ENCODE peak calls at places on chromosomes 6 and 20, in seven cellular contexts. L is small intestine, Q is psoas muscle, Y is neural progenitor cell, K is mesendoderm, T is lower lobe of right lung, P is OCI-LY7. E is an unnamed sample. For H3K4me1, the result is how much of the 10 kb centered on the place peaks cover.

GRCh38 chr6:1597924-1598323 is 11.8 kb upstream of the FOXC1 start:
- DNase-seq in L (no peak), Q (no peak), Y (no peak), K (no peak), T (no peak), P (no peak), E (no peak)

GRCh38 chr6:20875369-20875963 is 341.2 kb downstream of the CDKAL1 start:
- DNase-seq in L (no peak), Q (no peak), Y (peak), K (no peak), T (no peak), P (no peak), E (peak)

GRCh38 chr6:54846857-54847721 is 518 bp downstream of the FAM83B start:
- DNase-seq in L (peak), Q (no peak), Y (peak), K (peak), T (no peak), P (no peak), E (peak)

GRCh38 chr20:13567663-13568062 is 71.1 kb downstream of the TASP1 start:
- DNase-seq in L (no peak), Q (peak), Y (no peak), K (no peak), T (no peak), P (no peak), E (no peak)

GRCh38 chr6:22062807-22063408 is 233.9 kb downstream of the PRL start:
- DNase-seq in L (no peak), Q (no peak), Y (no peak), K (no peak), T (peak), P (no peak), E (no peak)

GRCh38 chr6:113654396-113654795 is 202.7 kb upstream of the MARCKS start:
- DNase-seq in L (no peak), Q (peak), Y (no peak), K (no peak), T (peak), P (no peak), E (no peak)

GRCh38 chr20:9514461-9515210 is at the start of gene LAMP5:
- DNase-seq in L (no peak), Q (no peak), Y (peak), K (peak), T (peak), P (no peak), E (peak)

GRCh38 chr6:44254201-44254956 is 2.9 kb downstream of the SLC35B2 start:
- DNase-seq in L (no peak), Q (peak), Y (no peak), K (no peak), T (no peak), P (no peak), E (peak)

GRCh38 chr6:43582911-43583310 is 6.9 kb downstream of the POLH start:
- DNase-seq in L (no peak), Q (no peak), Y (no peak), K (no peak), T (no peak), P (no peak), E (no peak)

GRCh38 chr6:43149260-43149659 is 21.8 kb upstream of the SRF start:
- DNase-seq in L (no peak), Q (no peak), Y (no peak), K (no peak), T (no peak), P (no peak), E (peak)

GRCh38 chr20:59696476-59696875 is 92.1 kb downstream of the PHACTR3 start:
- DNase-seq in L (no peak), Q (no peak), Y (no peak), K (no peak), T (no peak), P (no peak), E (no peak)

GRCh38 chr6:104411302-104411701 is 448.4 kb downstream of the HACE1 start:
- DNase-seq in L (no peak), Q (no peak), Y (no peak), K (no peak), T (no peak), P (no peak), E (no peak)

GRCh38 chr6:7541175-7542064 is at the start of gene DSP:
- DNase-seq in L (peak), Q (peak), Y (peak), K (peak), T (peak), P (no peak), E (peak)

GRCh38 chr6:40845588-40845987 is 193.4 kb downstream of the UNC5CL start:
- DNase-seq in L (peak), Q (no peak), Y (peak), K (peak), T (no peak), P (peak), E (peak)

GRCh38 chr6:167932468-167933276 is 64.8 kb upstream of the KIF25 start:
- DNase-seq in L (peak), Q (no peak), Y (no peak), K (no peak), T (no peak), P (no peak), E (no peak)

GRCh38 chr6:157632821-157633220 is 190.2 kb upstream of the SNX9 start:
- DNase-seq in L (no peak), Q (no peak), Y (no peak), K (no peak), T (no peak), P (no peak), E (no peak)

GRCh38 chr6:30570263-30570662 is 979 bp upstream of the ABCF1 start:
- DNase-seq in L (no peak), Q (no peak), Y (peak), K (peak), T (no peak), P (no peak), E (no peak)

GRCh38 chr6:69867075-69867911 is 937 bp downstream of the COL19A1 start:
- DNase-seq in L (peak), Q (peak), Y (peak), K (peak), T (peak), P (peak), E (peak)

GRCh38 chr6:30814137-30815084 is 69.9 kb upstream of the DDR1 start:
- DNase-seq in L (no peak), Q (no peak), Y (no peak), K (peak), T (no peak), P (no peak), E (peak)

GRCh38 chr6:150924808-150925654 is 59.5 kb downstream of the MTHFD1L start:
- DNase-seq in L (no peak), Q (no peak), Y (no peak), K (no peak), T (no peak), P (no peak), E (no peak)

GRCh38 chr6:160036790-160037206 is 67.9 kb downstream of the IGF2R start:
- DNase-seq in L (no peak), Q (no peak), Y (no peak), K (no peak), T (no peak), P (no peak), E (no peak)

GRCh38 chr20:4134861-4135379 is 119.6 kb upstream of the RNF24 start:
- DNase-seq in L (peak), Q (no peak), Y (no peak), K (no peak), T (no peak), P (no peak), E (no peak)

GRCh38 chr6:167090171-167090570 is 32.7 kb upstream of the CCR6 start:
- DNase-seq in L (no peak), Q (no peak), Y (no peak), K (no peak), T (no peak), P (peak), E (no peak)

GRCh38 chr6:93621400-93621799 is 202.0 kb upstream of the EPHA7 start:
- DNase-seq in L (no peak), Q (no peak), Y (peak), K (peak), T (no peak), P (no peak), E (no peak)

GRCh38 chr6:30122515-30122914 is 9.6 kb upstream of the TRIM31 start:
- DNase-seq in L (peak), Q (no peak), Y (no peak), K (no peak), T (no peak), P (no peak), E (no peak)

GRCh38 chr6:39100358-39100757 is 14.6 kb downstream of the SAYSD1 start:
- DNase-seq in L (no peak), Q (no peak), Y (no peak), K (no peak), T (no peak), P (no peak), E (no peak)

GRCh38 chr6:3337521-3338350 is 79.0 kb downstream of the PSMG4 start:
- DNase-seq in L (no peak), Q (no peak), Y (no peak), K (peak), T (no peak), P (no peak), E (peak)

GRCh38 chr20:43843965-43844660 is 70.5 kb upstream of the TOX2 start:
- DNase-seq in L (no peak), Q (no peak), Y (no peak), K (no peak), T (no peak), P (no peak), E (no peak)

GRCh38 chr6:81938014-81938761 is 185.7 kb upstream of the TENT5A start:
- DNase-seq in L (peak), Q (no peak), Y (no peak), K (peak), T (no peak), P (no peak), E (peak)

GRCh38 chr6:71619836-71620235 is 266.5 kb upstream of the RIMS1 start:
- DNase-seq in L (no peak), Q (no peak), Y (no peak), K (no peak), T (no peak), P (no peak), E (no peak)

GRCh38 chr6:90383212-90383611 is 86.6 kb upstream of the BACH2 start:
- DNase-seq in L (no peak), Q (no peak), Y (no peak), K (peak), T (no peak), P (peak), E (no peak)

GRCh38 chr6:40983752-40984151 is 55.3 kb downstream of the UNC5CL start:
- DNase-seq in L (no peak), Q (no peak), Y (no peak), K (no peak), T (no peak), P (no peak), E (no peak)

GRCh38 chr20:38855356-38855755 is 49.9 kb downstream of the PPP1R16B start:
- DNase-seq in L (no peak), Q (no peak), Y (no peak), K (no peak), T (no peak), P (no peak), E (no peak)

GRCh38 chr6:142932788-142933362 is 12.1 kb downstream of the HIVEP2 start:
- DNase-seq in L (no peak), Q (no peak), Y (no peak), K (no peak), T (no peak), P (no peak), E (no peak)

GRCh38 chr6:14467591-14467990 is 350.0 kb downstream of the CD83 start:
- DNase-seq in L (no peak), Q (no peak), Y (no peak), K (no peak), T (no peak), P (no peak), E (no peak)

GRCh38 chr20:2692886-2693285 is 306 bp downstream of the EBF4 start:
- DNase-seq in L (no peak), Q (no peak), Y (peak), K (no peak), T (no peak), P (peak), E (no peak)

GRCh38 chr6:1313364-1313754 is 1.5 kb downstream of the FOXQ1 start:
- DNase-seq in L (no peak), Q (no peak), Y (no peak), K (peak), T (no peak), P (no peak), E (no peak)

DNA sequence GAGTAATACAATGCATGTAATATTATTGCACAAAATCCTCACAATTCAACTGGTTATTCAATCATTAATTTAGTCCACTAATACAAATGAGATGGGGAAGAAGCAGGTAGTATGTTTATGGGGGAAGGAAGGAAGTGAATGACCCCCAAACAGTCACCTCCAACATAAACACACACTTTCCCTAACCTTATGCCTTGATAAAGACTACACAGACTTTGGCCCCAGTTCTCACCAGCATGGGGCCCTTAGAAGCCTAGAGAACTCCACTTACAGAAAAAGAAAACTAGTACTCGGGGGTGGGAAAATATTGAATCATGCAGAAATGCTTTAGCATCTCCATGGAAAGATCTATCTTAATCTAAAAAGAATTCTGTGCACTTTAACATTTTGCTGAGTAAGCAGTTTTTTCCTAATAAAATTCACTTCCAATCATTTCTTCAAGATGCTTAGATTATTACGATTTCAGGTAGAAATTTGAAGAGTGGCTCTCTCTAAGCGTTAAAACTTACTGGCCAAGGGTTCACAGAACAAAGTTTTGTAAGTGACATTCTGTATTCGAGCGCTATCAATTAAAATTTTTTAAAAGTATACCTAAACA is 18.8 kb downstream of the ARHGAP18 start:
- DNase-seq in L (no peak), Q (no peak), Y (no peak), K (no peak), T (no peak), P (no peak), E (no peak)
- H3K4me1 ChIP-seq in L (under half), Q (half or more), Y (under half), K (under half), T (half or more), P (under half), E (under half)

GRCh38 chr20:10609276-10609675 is 64.5 kb downstream of the JAG1 start:
- DNase-seq in L (no peak), Q (peak), Y (no peak), K (no peak), T (no peak), P (no peak), E (no peak)
- H3K4me3 ChIP-seq in L (no peak), Q (no peak), Y (no peak), K (no peak), T (no peak), P (no peak), E (no peak)

DNA sequence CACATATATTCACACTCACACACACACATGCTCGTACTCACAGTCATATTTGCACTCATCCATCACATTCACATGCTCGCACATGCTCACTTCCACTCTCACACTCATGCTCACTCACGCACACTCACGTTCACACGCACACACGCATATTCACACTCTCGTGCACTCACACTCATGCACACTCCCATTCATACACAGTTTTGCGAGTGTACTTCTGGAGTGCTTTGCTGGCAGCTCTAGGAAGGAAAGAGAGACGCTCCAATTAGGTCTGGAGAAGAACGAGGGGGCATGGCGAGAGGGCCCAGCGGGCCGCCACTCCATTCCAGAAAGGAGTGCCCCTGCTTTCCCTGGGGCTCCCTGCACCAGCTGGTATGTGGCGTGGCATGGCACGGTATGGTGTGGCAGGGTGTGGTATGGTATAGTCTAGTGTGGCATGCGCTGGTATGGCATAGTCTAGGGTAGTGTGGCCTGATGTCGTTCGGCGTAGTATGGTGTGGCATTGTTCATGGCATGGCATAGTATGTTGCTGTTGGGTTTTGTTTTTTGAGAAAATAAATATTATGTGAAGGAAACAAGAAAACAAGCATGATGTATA is 216.8 kb upstream of the CDYL start:
- DNase-seq in L (no peak), Q (no peak), Y (no peak), K (no peak), T (no peak), P (no peak), E (no peak)
- H3K27ac ChIP-seq in L (no peak), Q (no peak), Y (no peak), K (no peak), T (no peak), P (no peak), E (no peak)

GRCh38 chr6:137517404-137517803 is 23.2 kb upstream of the OLIG3 start:
- DNase-seq in L (no peak), Q (no peak), Y (no peak), K (no peak), T (no peak), P (no peak), E (no peak)
- H3K4me1 ChIP-seq in L (under half), Q (under half), Y (under half), K (under half), T (under half), P (under half), E (under half)

GRCh38 chr6:136647363-136647763 is 97.1 kb upstream of the MAP7 start:
- DNase-seq in L (peak), Q (no peak), Y (no peak), K (peak), T (no peak), P (no peak), E (peak)
- H3K4me3 ChIP-seq in L (no peak), Q (no peak), Y (no peak), K (no peak), T (no peak), P (no peak), E (no peak)

GRCh38 chr20:62815066-62815991 is 1.5 kb upstream of the COL9A3 start:
- DNase-seq in L (peak), Q (no peak), Y (peak), K (peak), T (no peak), P (no peak), E (peak)

GRCh38 chr20:62814060-62814708 is 2.7 kb upstream of the COL9A3 start:
- DNase-seq in L (no peak), Q (no peak), Y (no peak), K (no peak), T (no peak), P (no peak), E (no peak)

GRCh38 chr20:62813588-62813987 is 3.3 kb upstream of the COL9A3 start:
- DNase-seq in L (no peak), Q (no peak), Y (no peak), K (no peak), T (no peak), P (no peak), E (no peak)

GRCh38 chr20:62816031-62816878 is 595 bp upstream of the COL9A3 start:
- DNase-seq in L (no peak), Q (no peak), Y (peak), K (peak), T (no peak), P (no peak), E (no peak)

GRCh38 chr20:62814709-62815065 is 2.2 kb upstream of the COL9A3 start:
- DNase-seq in L (no peak), Q (no peak), Y (no peak), K (no peak), T (no peak), P (no peak), E (no peak)
- H3K27ac ChIP-seq in L (no peak), Q (no peak), Y (no peak), K (no peak), T (no peak), P (no peak), E (peak)